ENCODE peak calls at places on chromosome X, in four cellular contexts. One of them, this sample, is unnamed. For H3K9me3, the result is how much of the 10 kb centered on the place peaks cover.

GRCh38 chrX:74325130-74326059 is 21.4 kb downstream of the ZCCHC13 start:
- DNase-seq in heart left ventricle: no peak
- DNase-seq in IMR-90: no peak
- DNase-seq in right atrium auricular region: no peak
- DNase-seq in this sample: no peak

GRCh38 chrX:132809581-132809980 is 148.8 kb downstream of the HS6ST2 start:
- DNase-seq in heart left ventricle: no peak
- DNase-seq in IMR-90: no peak
- DNase-seq in right atrium auricular region: no peak
- DNase-seq in this sample: no peak

GRCh38 chrX:139203681-139204575 is 326.6 kb upstream of the F9 start:
- DNase-seq in heart left ventricle: no peak
- DNase-seq in right atrium auricular region: no peak
- DNase-seq in IMR-90: no peak
- DNase-seq in this sample: peak

GRCh38 chrX:73916931-73917657 is 354.1 kb downstream of the CHIC1 start:
- DNase-seq in IMR-90: peak
- DNase-seq in right atrium auricular region: no peak
- DNase-seq in heart left ventricle: no peak
- DNase-seq in this sample: no peak

GRCh38 chrX:149871940-149872339 is 9.0 kb upstream of the MAGEA8 start:
- DNase-seq in IMR-90: no peak
- DNase-seq in heart left ventricle: no peak
- DNase-seq in right atrium auricular region: no peak
- DNase-seq in this sample: no peak

GRCh38 chrX:130623508-130623907 is 221.7 kb downstream of the RBMX2 start:
- DNase-seq in heart left ventricle: no peak
- DNase-seq in right atrium auricular region: no peak
- DNase-seq in IMR-90: no peak
- DNase-seq in this sample: no peak

GRCh38 chrX:150201841-150202240 is 161.3 kb upstream of the MAMLD1 start:
- DNase-seq in IMR-90: no peak
- DNase-seq in heart left ventricle: no peak
- DNase-seq in right atrium auricular region: no peak
- DNase-seq in this sample: no peak

GRCh38 chrX:44474410-44474809 is 68.2 kb downstream of the FUNDC1 start:
- DNase-seq in IMR-90: no peak
- DNase-seq in right atrium auricular region: no peak
- DNase-seq in heart left ventricle: no peak
- DNase-seq in this sample: no peak

GRCh38 chrX:38154818-38155217 is 65.9 kb downstream of the SRPX start:
- DNase-seq in right atrium auricular region: no peak
- DNase-seq in heart left ventricle: no peak
- DNase-seq in IMR-90: no peak
- DNase-seq in this sample: no peak

GRCh38 chrX:14923761-14924160 is 50.5 kb downstream of the MOSPD2 start:
- DNase-seq in right atrium auricular region: no peak
- DNase-seq in heart left ventricle: no peak
- DNase-seq in IMR-90: no peak
- DNase-seq in this sample: no peak

GRCh38 chrX:27336466-27337091 is 126.6 kb downstream of the PPP4R3C start:
- DNase-seq in IMR-90: peak
- DNase-seq in right atrium auricular region: no peak
- DNase-seq in heart left ventricle: no peak
- DNase-seq in this sample: peak

GRCh38 chrX:153643431-153644351 is 3.3 kb upstream of the DUSP9 start:
- DNase-seq in right atrium auricular region: no peak
- DNase-seq in heart left ventricle: peak
- DNase-seq in IMR-90: no peak
- DNase-seq in this sample: no peak

GRCh38 chrX:30196322-30196721 is 19.0 kb upstream of the MAGEB2 start:
- DNase-seq in right atrium auricular region: no peak
- DNase-seq in heart left ventricle: no peak
- DNase-seq in IMR-90: peak
- DNase-seq in this sample: no peak

GRCh38 chrX:118974088-118974907 is at the start of gene LONRF3:
- DNase-seq in heart left ventricle: peak
- DNase-seq in IMR-90: peak
- DNase-seq in right atrium auricular region: peak
- DNase-seq in this sample: peak

GRCh38 chrX:10660171-10660570 is 39.8 kb upstream of the MID1 start:
- DNase-seq in heart left ventricle: no peak
- DNase-seq in IMR-90: no peak
- DNase-seq in right atrium auricular region: no peak
- DNase-seq in this sample: no peak

GRCh38 chrX:41759817-41760216 is 35.8 kb downstream of the GPR82 start:
- DNase-seq in heart left ventricle: no peak
- DNase-seq in IMR-90: peak
- DNase-seq in right atrium auricular region: no peak
- DNase-seq in this sample: peak

GRCh38 chrX:71621644-71622346 is 3.5 kb upstream of the CXCR3 start:
- DNase-seq in right atrium auricular region: no peak
- DNase-seq in heart left ventricle: no peak
- DNase-seq in IMR-90: peak
- DNase-seq in this sample: no peak
- H3K27ac ChIP-seq in right atrium auricular region: no peak
- H3K27ac ChIP-seq in heart left ventricle: no peak
- H3K27ac ChIP-seq in IMR-90: no peak
- H3K27ac ChIP-seq in this sample: no peak

DNA sequence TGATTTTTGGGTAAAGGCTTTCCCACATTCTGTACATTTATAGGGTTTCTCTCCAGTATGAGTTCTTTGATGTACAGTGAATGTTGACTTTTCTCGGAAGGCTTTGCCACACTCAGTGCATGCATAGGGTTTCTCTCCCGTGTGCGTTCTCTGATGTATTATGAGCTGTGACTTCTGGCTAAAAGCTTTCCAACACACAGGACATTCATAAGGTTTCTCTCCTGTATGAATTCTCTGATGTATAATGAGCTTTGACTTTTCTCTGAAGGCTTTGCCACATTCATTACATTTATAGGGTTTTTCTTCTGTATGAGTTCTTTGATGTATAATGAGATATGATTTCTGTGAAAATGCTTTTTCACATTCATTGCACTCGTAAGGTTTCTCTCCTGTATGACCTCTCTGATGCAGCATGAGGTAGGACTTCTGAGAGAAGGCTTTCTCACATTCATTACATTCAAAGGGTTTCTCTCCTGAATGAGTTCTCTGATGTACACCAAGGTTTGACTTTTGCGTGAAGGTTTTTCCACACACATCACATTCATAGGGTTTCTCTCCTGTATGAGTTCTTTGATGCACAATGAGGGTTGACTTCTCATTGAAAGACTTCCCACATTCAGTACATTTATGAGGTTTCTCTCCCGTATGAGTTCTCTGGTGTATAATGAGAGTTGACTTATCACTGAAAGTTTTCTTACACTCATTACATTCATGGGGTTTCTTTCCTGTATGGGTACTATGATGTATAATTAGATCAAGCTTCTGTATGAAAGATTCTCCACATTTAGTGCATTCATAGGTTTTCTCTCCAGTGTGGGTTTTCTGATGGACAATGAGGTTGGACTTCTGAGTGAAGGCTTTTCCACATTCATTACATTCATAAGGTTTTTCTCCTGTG is 27.3 kb downstream of the ZNF182 start:
- DNase-seq in right atrium auricular region: no peak
- DNase-seq in heart left ventricle: no peak
- DNase-seq in IMR-90: no peak
- DNase-seq in this sample: no peak
- H3K9me3 ChIP-seq in right atrium auricular region: under half
- H3K9me3 ChIP-seq in heart left ventricle: under half
- H3K9me3 ChIP-seq in IMR-90: half or more
- H3K9me3 ChIP-seq in this sample: under half

DNA sequence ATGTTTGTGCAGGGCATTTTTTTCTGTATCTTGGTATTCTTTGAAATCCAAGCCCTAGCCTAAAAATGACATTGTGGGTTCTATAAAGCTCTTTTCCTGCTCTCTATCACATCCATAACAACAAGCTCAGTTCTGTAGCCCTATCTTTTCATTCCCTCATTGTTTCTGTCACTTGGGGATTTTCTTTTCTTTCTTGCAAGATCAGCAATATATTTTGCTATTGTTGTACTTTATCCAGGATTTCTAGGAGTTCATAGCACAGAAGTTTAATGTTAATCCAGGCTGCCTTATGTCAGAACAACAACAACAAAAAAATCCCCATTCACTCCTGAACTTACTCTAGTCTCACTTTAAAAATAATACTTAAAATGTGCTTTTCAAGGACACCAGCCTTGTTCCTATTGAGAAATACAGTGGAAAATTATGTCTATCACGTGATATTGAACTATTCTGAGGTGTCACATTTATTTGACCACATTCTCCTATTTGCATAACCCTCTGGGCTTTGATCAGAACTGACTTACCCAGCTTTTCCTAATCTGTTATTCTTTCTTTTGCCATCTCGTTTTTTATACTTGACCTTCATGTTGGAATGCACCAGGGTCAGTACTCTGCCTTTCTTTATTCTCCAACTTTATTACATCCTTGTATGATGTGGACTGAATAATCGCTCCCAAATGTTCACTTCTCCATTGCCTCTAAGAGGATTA is 112.8 kb downstream of the MAGEB5 start:
- DNase-seq in IMR-90: no peak
- DNase-seq in heart left ventricle: no peak
- DNase-seq in right atrium auricular region: no peak
- DNase-seq in this sample: no peak
- TF ChIP-seq CTCF in IMR-90: no peak
- TF ChIP-seq CTCF in heart left ventricle: no peak
- TF ChIP-seq CTCF in right atrium auricular region: no peak
- TF ChIP-seq CTCF in this sample: no peak

DNA sequence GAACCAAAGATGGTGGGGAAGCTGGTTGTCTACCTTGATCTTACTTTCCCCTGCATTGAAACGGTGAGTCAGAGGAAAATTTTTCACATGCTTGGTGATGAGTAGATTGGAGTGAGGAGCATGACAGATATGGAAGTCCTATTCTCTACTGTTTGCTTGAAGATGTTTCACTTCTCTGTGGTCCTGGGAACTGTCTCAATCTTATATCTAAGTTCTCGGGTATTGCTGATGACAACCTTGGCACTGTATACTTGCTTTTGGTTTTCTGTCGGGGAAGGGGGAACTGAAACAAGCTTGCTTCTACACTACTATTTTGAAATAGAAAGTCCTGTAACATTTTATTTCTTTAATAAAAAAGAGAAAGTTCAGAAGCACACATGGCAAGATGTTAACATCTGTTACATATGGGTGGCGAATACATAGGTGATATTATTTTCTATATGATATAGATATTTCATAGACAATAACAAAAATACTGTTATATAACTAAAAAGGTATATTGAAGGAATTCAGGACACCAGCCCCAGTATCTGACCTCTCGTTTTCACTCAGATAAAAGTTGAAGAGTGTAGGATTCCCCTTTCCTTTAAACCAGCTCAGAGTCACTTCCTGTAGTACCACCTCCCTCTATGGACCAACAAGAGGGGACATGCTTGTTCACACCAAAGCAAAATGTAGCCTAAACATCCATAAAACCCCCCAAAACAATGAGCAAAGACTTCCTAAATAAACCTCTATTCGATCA is 88.8 kb downstream of the FMR1NB start:
- DNase-seq in IMR-90: no peak
- DNase-seq in right atrium auricular region: no peak
- DNase-seq in heart left ventricle: no peak
- DNase-seq in this sample: no peak
- H3K27ac ChIP-seq in IMR-90: no peak
- H3K27ac ChIP-seq in right atrium auricular region: no peak
- H3K27ac ChIP-seq in heart left ventricle: no peak
- H3K27ac ChIP-seq in this sample: no peak

GRCh38 chrX:18696653-18697052 is 10.8 kb upstream of the PPEF1 start:
- DNase-seq in heart left ventricle: no peak
- DNase-seq in IMR-90: no peak
- DNase-seq in right atrium auricular region: no peak
- DNase-seq in this sample: no peak

GRCh38 chrX:18702362-18703195 is 4.9 kb upstream of the PPEF1 start:
- DNase-seq in right atrium auricular region: no peak
- DNase-seq in heart left ventricle: no peak
- DNase-seq in IMR-90: peak
- DNase-seq in this sample: no peak

GRCh38 chrX:18701621-18702361 is 5.7 kb upstream of the PPEF1 start:
- DNase-seq in IMR-90: peak
- DNase-seq in right atrium auricular region: no peak
- DNase-seq in heart left ventricle: no peak
- DNase-seq in this sample: no peak

DNA sequence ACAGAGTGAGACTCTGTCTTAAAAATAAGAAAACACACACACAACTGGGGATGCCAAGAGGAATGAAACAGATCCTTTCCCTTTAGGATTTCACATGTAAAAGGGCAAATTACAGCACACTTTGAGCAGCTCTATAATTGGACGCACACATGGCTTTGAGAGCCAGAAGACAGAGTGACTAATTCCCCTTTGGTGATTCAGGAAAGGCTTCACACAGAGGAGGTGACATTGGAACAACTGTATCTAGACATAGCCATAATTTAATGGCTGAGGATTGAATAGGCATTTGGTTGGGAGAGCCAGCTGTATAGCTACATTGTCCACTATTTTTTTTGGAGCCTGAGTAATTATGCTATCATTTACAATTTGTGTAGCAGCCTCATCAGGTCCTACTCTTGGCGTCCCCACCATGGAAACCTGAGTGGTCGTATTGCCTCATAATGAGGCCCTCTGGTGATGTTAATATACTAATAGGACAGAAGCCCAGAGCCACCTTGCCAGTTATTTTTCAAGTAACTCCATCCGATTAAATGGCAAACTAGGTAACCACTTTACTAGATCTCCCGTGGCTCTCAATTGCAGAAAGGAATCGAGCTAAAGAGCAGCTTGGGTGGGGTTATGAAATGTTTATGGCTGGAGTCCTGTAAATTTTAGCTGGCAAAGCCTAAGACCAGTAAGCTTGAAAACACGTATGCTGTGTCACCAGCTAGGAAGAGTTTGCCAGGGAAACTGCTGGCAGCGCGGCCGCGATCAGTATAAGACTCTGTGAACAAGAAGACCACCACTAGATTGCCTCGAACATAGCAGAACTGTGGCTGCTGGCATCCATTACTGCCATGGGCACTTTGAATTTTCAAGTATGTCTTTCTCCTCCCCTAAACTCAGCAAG is 8.4 kb upstream of the PPEF1 start:
- DNase-seq in IMR-90: no peak
- DNase-seq in heart left ventricle: no peak
- DNase-seq in right atrium auricular region: no peak
- DNase-seq in this sample: no peak
- H3K9me3 ChIP-seq in IMR-90: under half
- H3K9me3 ChIP-seq in heart left ventricle: under half
- H3K9me3 ChIP-seq in right atrium auricular region: under half
- H3K9me3 ChIP-seq in this sample: under half

GRCh38 chrX:66200855-66201795 is 37.1 kb downstream of the HEPH start:
- DNase-seq in heart left ventricle: no peak
- DNase-seq in IMR-90: peak
- DNase-seq in right atrium auricular region: no peak
- DNase-seq in this sample: no peak
- TF ChIP-seq CTCF in heart left ventricle: no peak
- TF ChIP-seq CTCF in IMR-90: peak
- TF ChIP-seq CTCF in right atrium auricular region: peak
- TF ChIP-seq CTCF in this sample: peak

DNA sequence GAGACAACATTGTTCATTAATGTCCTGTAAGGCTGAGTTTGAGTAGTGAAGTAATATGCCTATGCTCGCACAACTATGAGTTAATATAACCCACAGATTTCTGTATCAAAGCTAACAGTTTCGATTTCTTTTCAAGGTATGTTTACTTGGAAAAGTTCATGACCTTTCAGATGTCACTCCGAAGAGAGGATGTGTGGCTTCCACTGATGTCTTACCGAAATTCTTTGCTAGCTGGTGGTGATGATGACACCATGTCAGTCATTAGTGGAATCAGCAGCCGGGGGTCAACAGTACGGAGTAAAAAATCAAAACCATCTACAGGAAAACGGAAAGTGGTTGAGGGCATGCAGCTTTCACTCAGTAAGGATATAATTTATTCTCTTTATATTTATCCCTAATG is 124.9 kb downstream of the STAG2 start:
- DNase-seq in heart left ventricle: no peak
- DNase-seq in right atrium auricular region: no peak
- DNase-seq in IMR-90: no peak
- DNase-seq in this sample: no peak
- H3K27ac ChIP-seq in heart left ventricle: no peak
- H3K27ac ChIP-seq in right atrium auricular region: no peak
- H3K27ac ChIP-seq in IMR-90: no peak
- H3K27ac ChIP-seq in this sample: no peak